ENCODE peak calls at places on chromosomes 5 and 9, in seven cellular contexts. One of them, this sample, is unnamed.

GRCh38 chr5:149376104-149376503 is 3.0 kb downstream of the IL17B start:
- DNase-seq in stimulated activated CD4-positive, alpha-beta T cell treated with anti-CD3 and anti-CD28 coated beads, Interleukin-15, amount 100 ng/mL, for 1 hour: no peak
- DNase-seq in activated CD8-positive, alpha-beta memory T cell treated with anti-CD3 and anti-CD28 coated beads, Interleukin-2, amount 10 ng/mL, durations not matched to agents 7 days and 5 days: no peak
- DNase-seq in germinal center: no peak
- DNase-seq in sigmoid colon: no peak
- DNase-seq in GM18507: no peak
- DNase-seq in posterior cingulate gyrus: no peak
- DNase-seq in this sample: no peak

GRCh38 chr9:69444021-69444420 is 119.0 kb downstream of the ENTREP1 start:
- DNase-seq in germinal center: no peak
- DNase-seq in activated CD8-positive, alpha-beta memory T cell treated with anti-CD3 and anti-CD28 coated beads, Interleukin-2, amount 10 ng/mL, durations not matched to agents 7 days and 5 days: no peak
- DNase-seq in posterior cingulate gyrus: no peak
- DNase-seq in GM18507: no peak
- DNase-seq in stimulated activated CD4-positive, alpha-beta T cell treated with anti-CD3 and anti-CD28 coated beads, Interleukin-15, amount 100 ng/mL, for 1 hour: no peak
- DNase-seq in sigmoid colon: no peak
- DNase-seq in this sample: no peak

GRCh38 chr5:91049800-91050199 is 333.3 kb downstream of the ARRDC3 start:
- DNase-seq in germinal center: no peak
- DNase-seq in posterior cingulate gyrus: no peak
- DNase-seq in activated CD8-positive, alpha-beta memory T cell treated with anti-CD3 and anti-CD28 coated beads, Interleukin-2, amount 10 ng/mL, durations not matched to agents 7 days and 5 days: no peak
- DNase-seq in sigmoid colon: no peak
- DNase-seq in GM18507: no peak
- DNase-seq in stimulated activated CD4-positive, alpha-beta T cell treated with anti-CD3 and anti-CD28 coated beads, Interleukin-15, amount 100 ng/mL, for 1 hour: no peak
- DNase-seq in this sample: no peak

GRCh38 chr5:177476531-177477233 is 3.2 kb upstream of the DBN1 start:
- DNase-seq in germinal center: no peak
- DNase-seq in sigmoid colon: peak; percentile 95
- DNase-seq in posterior cingulate gyrus: no peak
- DNase-seq in activated CD8-positive, alpha-beta memory T cell treated with anti-CD3 and anti-CD28 coated beads, Interleukin-2, amount 10 ng/mL, durations not matched to agents 7 days and 5 days: no peak
- DNase-seq in stimulated activated CD4-positive, alpha-beta T cell treated with anti-CD3 and anti-CD28 coated beads, Interleukin-15, amount 100 ng/mL, for 1 hour: no peak
- DNase-seq in GM18507: no peak
- DNase-seq in this sample: no peak

GRCh38 chr5:135379052-135379654 is 19.9 kb downstream of the MACROH2A1 start:
- DNase-seq in posterior cingulate gyrus: no peak
- DNase-seq in activated CD8-positive, alpha-beta memory T cell treated with anti-CD3 and anti-CD28 coated beads, Interleukin-2, amount 10 ng/mL, durations not matched to agents 7 days and 5 days: no peak
- DNase-seq in sigmoid colon: no peak
- DNase-seq in germinal center: no peak
- DNase-seq in GM18507: no peak
- DNase-seq in stimulated activated CD4-positive, alpha-beta T cell treated with anti-CD3 and anti-CD28 coated beads, Interleukin-15, amount 100 ng/mL, for 1 hour: no peak
- DNase-seq in this sample: no peak

GRCh38 chr9:90070056-90070455 is 465.2 kb downstream of the GADD45G start:
- DNase-seq in GM18507: no peak
- DNase-seq in germinal center: no peak
- DNase-seq in posterior cingulate gyrus: no peak
- DNase-seq in activated CD8-positive, alpha-beta memory T cell treated with anti-CD3 and anti-CD28 coated beads, Interleukin-2, amount 10 ng/mL, durations not matched to agents 7 days and 5 days: no peak
- DNase-seq in sigmoid colon: no peak
- DNase-seq in stimulated activated CD4-positive, alpha-beta T cell treated with anti-CD3 and anti-CD28 coated beads, Interleukin-15, amount 100 ng/mL, for 1 hour: no peak
- DNase-seq in this sample: no peak

GRCh38 chr9:122200960-122201635 is 27.7 kb downstream of the LHX6 start:
- DNase-seq in stimulated activated CD4-positive, alpha-beta T cell treated with anti-CD3 and anti-CD28 coated beads, Interleukin-15, amount 100 ng/mL, for 1 hour: no peak
- DNase-seq in germinal center: no peak
- DNase-seq in activated CD8-positive, alpha-beta memory T cell treated with anti-CD3 and anti-CD28 coated beads, Interleukin-2, amount 10 ng/mL, durations not matched to agents 7 days and 5 days: no peak
- DNase-seq in sigmoid colon: no peak
- DNase-seq in GM18507: no peak
- DNase-seq in posterior cingulate gyrus: no peak
- DNase-seq in this sample: no peak

GRCh38 chr5:56176155-56176798 is 56.9 kb downstream of the ANKRD55 start:
- DNase-seq in GM18507: no peak
- DNase-seq in stimulated activated CD4-positive, alpha-beta T cell treated with anti-CD3 and anti-CD28 coated beads, Interleukin-15, amount 100 ng/mL, for 1 hour: no peak
- DNase-seq in activated CD8-positive, alpha-beta memory T cell treated with anti-CD3 and anti-CD28 coated beads, Interleukin-2, amount 10 ng/mL, durations not matched to agents 7 days and 5 days: no peak
- DNase-seq in sigmoid colon: peak; percentile 82
- DNase-seq in posterior cingulate gyrus: no peak
- DNase-seq in germinal center: no peak
- DNase-seq in this sample: no peak

GRCh38 chr5:82772281-82772680 is 304.9 kb downstream of the TMEM167A start:
- DNase-seq in GM18507: no peak
- DNase-seq in activated CD8-positive, alpha-beta memory T cell treated with anti-CD3 and anti-CD28 coated beads, Interleukin-2, amount 10 ng/mL, durations not matched to agents 7 days and 5 days: no peak
- DNase-seq in stimulated activated CD4-positive, alpha-beta T cell treated with anti-CD3 and anti-CD28 coated beads, Interleukin-15, amount 100 ng/mL, for 1 hour: no peak
- DNase-seq in sigmoid colon: no peak
- DNase-seq in posterior cingulate gyrus: no peak
- DNase-seq in germinal center: no peak
- DNase-seq in this sample: no peak

GRCh38 chr5:107456281-107456715 is 214.4 kb downstream of the EFNA5 start:
- DNase-seq in GM18507: no peak
- DNase-seq in sigmoid colon: no peak
- DNase-seq in germinal center: no peak
- DNase-seq in posterior cingulate gyrus: no peak
- DNase-seq in stimulated activated CD4-positive, alpha-beta T cell treated with anti-CD3 and anti-CD28 coated beads, Interleukin-15, amount 100 ng/mL, for 1 hour: no peak
- DNase-seq in activated CD8-positive, alpha-beta memory T cell treated with anti-CD3 and anti-CD28 coated beads, Interleukin-2, amount 10 ng/mL, durations not matched to agents 7 days and 5 days: no peak
- DNase-seq in this sample: no peak

GRCh38 chr5:20020235-20020634 is 32.2 kb upstream of the CDH18 start:
- DNase-seq in posterior cingulate gyrus: no peak
- DNase-seq in germinal center: no peak
- DNase-seq in sigmoid colon: no peak
- DNase-seq in stimulated activated CD4-positive, alpha-beta T cell treated with anti-CD3 and anti-CD28 coated beads, Interleukin-15, amount 100 ng/mL, for 1 hour: no peak
- DNase-seq in activated CD8-positive, alpha-beta memory T cell treated with anti-CD3 and anti-CD28 coated beads, Interleukin-2, amount 10 ng/mL, durations not matched to agents 7 days and 5 days: no peak
- DNase-seq in GM18507: no peak
- DNase-seq in this sample: no peak

GRCh38 chr5:65017636-65018035 is 248.9 kb downstream of the CWC27 start:
- DNase-seq in posterior cingulate gyrus: no peak
- DNase-seq in GM18507: no peak
- DNase-seq in sigmoid colon: no peak
- DNase-seq in germinal center: no peak
- DNase-seq in activated CD8-positive, alpha-beta memory T cell treated with anti-CD3 and anti-CD28 coated beads, Interleukin-2, amount 10 ng/mL, durations not matched to agents 7 days and 5 days: no peak
- DNase-seq in stimulated activated CD4-positive, alpha-beta T cell treated with anti-CD3 and anti-CD28 coated beads, Interleukin-15, amount 100 ng/mL, for 1 hour: no peak
- DNase-seq in this sample: no peak

GRCh38 chr5:172410839-172411238 is 43.5 kb downstream of the SH3PXD2B start:
- DNase-seq in germinal center: no peak
- DNase-seq in posterior cingulate gyrus: no peak
- DNase-seq in stimulated activated CD4-positive, alpha-beta T cell treated with anti-CD3 and anti-CD28 coated beads, Interleukin-15, amount 100 ng/mL, for 1 hour: no peak
- DNase-seq in activated CD8-positive, alpha-beta memory T cell treated with anti-CD3 and anti-CD28 coated beads, Interleukin-2, amount 10 ng/mL, durations not matched to agents 7 days and 5 days: no peak
- DNase-seq in GM18507: no peak
- DNase-seq in sigmoid colon: no peak
- DNase-seq in this sample: no peak

GRCh38 chr5:44740655-44741054 is 68.1 kb upstream of the MRPS30 start:
- DNase-seq in posterior cingulate gyrus: no peak
- DNase-seq in activated CD8-positive, alpha-beta memory T cell treated with anti-CD3 and anti-CD28 coated beads, Interleukin-2, amount 10 ng/mL, durations not matched to agents 7 days and 5 days: no peak
- DNase-seq in sigmoid colon: no peak
- DNase-seq in stimulated activated CD4-positive, alpha-beta T cell treated with anti-CD3 and anti-CD28 coated beads, Interleukin-15, amount 100 ng/mL, for 1 hour: no peak
- DNase-seq in germinal center: no peak
- DNase-seq in GM18507: no peak
- DNase-seq in this sample: peak; percentile 3

GRCh38 chr9:135077497-135078200 is 9.8 kb upstream of the OLFM1 start:
- DNase-seq in activated CD8-positive, alpha-beta memory T cell treated with anti-CD3 and anti-CD28 coated beads, Interleukin-2, amount 10 ng/mL, durations not matched to agents 7 days and 5 days: no peak
- DNase-seq in sigmoid colon: peak; percentile 40
- DNase-seq in posterior cingulate gyrus: no peak
- DNase-seq in germinal center: no peak
- DNase-seq in stimulated activated CD4-positive, alpha-beta T cell treated with anti-CD3 and anti-CD28 coated beads, Interleukin-15, amount 100 ng/mL, for 1 hour: no peak
- DNase-seq in GM18507: no peak
- DNase-seq in this sample: no peak

GRCh38 chr5:50968296-50969206 is 302.1 kb downstream of the PARP8 start:
- DNase-seq in GM18507: no peak
- DNase-seq in sigmoid colon: no peak
- DNase-seq in germinal center: no peak
- DNase-seq in activated CD8-positive, alpha-beta memory T cell treated with anti-CD3 and anti-CD28 coated beads, Interleukin-2, amount 10 ng/mL, durations not matched to agents 7 days and 5 days: no peak
- DNase-seq in posterior cingulate gyrus: no peak
- DNase-seq in stimulated activated CD4-positive, alpha-beta T cell treated with anti-CD3 and anti-CD28 coated beads, Interleukin-15, amount 100 ng/mL, for 1 hour: no peak
- DNase-seq in this sample: no peak